ENCODE peak calls at places on chromosomes 7 and 10, in eight cellular contexts. J, H, T, Z, L, D, N and I are unnamed samples. For H3K36me3, the result is how much of the 10 kb centered on the place peaks cover.

GRCh38 chr7:51611937-51612336 is 295.3 kb upstream of the COBL start:
- DNase-seq in J (no peak), D (no peak), H (no peak), Z (no peak), N (peak), T (no peak), L (no peak), I (no peak)

GRCh38 chr10:58063854-58064480 is 203.7 kb downstream of the IPMK start:
- DNase-seq in N (no peak), T (no peak), J (no peak), D (no peak), H (no peak), Z (no peak), L (no peak), I (no peak)

GRCh38 chr10:58512470-58513188 is at the start of gene BICC1:
- DNase-seq in L (peak), J (peak), T (no peak), Z (no peak), H (no peak), D (no peak), N (peak), I (peak)

GRCh38 chr10:106819490-106819889 is 345.0 kb downstream of the SORCS1 start:
- DNase-seq in H (peak), N (no peak), Z (no peak), T (no peak), L (no peak), D (no peak), J (no peak), I (no peak)

GRCh38 chr10:32929634-32930033 is 28.4 kb downstream of the ITGB1 start:
- DNase-seq in D (no peak), N (no peak), Z (no peak), T (no peak), L (no peak), H (no peak), J (peak), I (no peak)

GRCh38 chr10:45470098-45471012 is 96.3 kb downstream of the ALOX5 start:
- DNase-seq in N (peak), Z (no peak), D (no peak), H (peak), L (no peak), T (no peak), J (peak), I (no peak)

GRCh38 chr7:132656846-132657776 is 80.8 kb upstream of the PLXNA4 start:
- DNase-seq in Z (no peak), H (peak), L (no peak), N (peak), T (peak), J (no peak), D (no peak), I (no peak)

GRCh38 chr7:30661926-30662325 is 20.3 kb downstream of the CRHR2 start:
- DNase-seq in L (no peak), H (no peak), N (no peak), D (no peak), T (no peak), Z (no peak), J (no peak), I (no peak)

GRCh38 chr10:100965820-100966219 is 3.5 kb upstream of the SEMA4G start:
- DNase-seq in H (no peak), D (no peak), N (no peak), T (no peak), Z (no peak), L (no peak), J (no peak), I (no peak)

GRCh38 chr7:73885975-73886798 is 25.2 kb downstream of the TMEM270 start:
- DNase-seq in Z (peak), D (no peak), N (peak), T (no peak), H (peak), L (no peak), J (peak), I (peak)

GRCh38 chr7:141231018-141231792 is 157.3 kb downstream of the TMEM178B start:
- DNase-seq in J (no peak), Z (no peak), D (no peak), N (peak), T (peak), H (peak), L (no peak), I (no peak)

GRCh38 chr10:47424231-47424630 is 40.1 kb upstream of the ZNF488 start:
- DNase-seq in T (no peak), L (no peak), H (no peak), N (no peak), J (no peak), Z (no peak), D (no peak), I (no peak)

GRCh38 chr10:101777857-101778145 is 1.9 kb upstream of the FGF8 start:
- DNase-seq in J (no peak), H (no peak), N (no peak), T (no peak), Z (peak), D (no peak), L (no peak), I (no peak)

GRCh38 chr7:55019329-55019690 is 493 bp downstream of the EGFR start:
- DNase-seq in Z (peak), L (peak), D (no peak), N (peak), T (no peak), J (peak), H (no peak), I (peak)

GRCh38 chr7:25122373-25122772 is 2.7 kb downstream of the CYCS start:
- DNase-seq in H (no peak), T (no peak), N (no peak), Z (no peak), D (no peak), L (no peak), J (no peak), I (no peak)

GRCh38 chr7:81367335-81367801 is 402.5 kb downstream of the HGF start:
- DNase-seq in L (peak), T (no peak), Z (no peak), N (no peak), D (no peak), H (no peak), J (no peak), I (peak)

GRCh38 chr10:93512565-93512964 is 16.2 kb downstream of the CEP55 start:
- DNase-seq in D (no peak), L (no peak), T (no peak), N (no peak), J (no peak), Z (no peak), H (no peak), I (no peak)

GRCh38 chr7:17679427-17679826 is 260.9 kb downstream of the SNX13 start:
- DNase-seq in J (no peak), H (no peak), D (no peak), N (peak), T (no peak), Z (no peak), L (peak), I (no peak)

GRCh38 chr10:35545878-35546631 is 59.1 kb upstream of the GJD4 start:
- DNase-seq in J (no peak), D (no peak), L (no peak), Z (no peak), T (no peak), N (no peak), H (no peak), I (no peak)

GRCh38 chr10:97571622-97572021 is 957 bp upstream of the ANKRD2 start:
- DNase-seq in J (peak), L (no peak), D (no peak), H (no peak), T (no peak), N (no peak), Z (peak), I (no peak)

GRCh38 chr10:72846225-72846624 is 47.3 kb upstream of the OIT3 start:
- DNase-seq in N (no peak), J (no peak), Z (no peak), H (no peak), T (peak), L (no peak), D (peak), I (no peak)

GRCh38 chr7:41096921-41097320 is 606.0 kb downstream of the INHBA start:
- DNase-seq in J (no peak), N (no peak), L (no peak), Z (no peak), H (no peak), T (no peak), D (no peak), I (no peak)

GRCh38 chr7:22948770-22949169 is 65.2 kb downstream of the HYCC1 start:
- DNase-seq in N (no peak), L (no peak), T (no peak), J (no peak), D (no peak), H (no peak), Z (no peak), I (no peak)

GRCh38 chr7:71612892-71613291 is 480.9 kb downstream of the GALNT17 start:
- DNase-seq in Z (no peak), D (no peak), N (no peak), T (no peak), J (no peak), L (no peak), H (no peak), I (no peak)

GRCh38 chr7:77320161-77320560 is 96.0 kb downstream of the GSAP start:
- DNase-seq in L (no peak), T (no peak), Z (no peak), H (no peak), N (no peak), J (no peak), D (no peak), I (no peak)

GRCh38 chr7:112410087-112410486 is 40.2 kb upstream of the IFRD1 start:
- DNase-seq in D (no peak), H (no peak), J (no peak), L (no peak), Z (no peak), N (no peak), T (no peak), I (no peak)

GRCh38 chr10:8810677-8811076 is 756.2 kb downstream of the GATA3 start:
- DNase-seq in Z (no peak), H (no peak), L (no peak), J (no peak), T (no peak), D (no peak), N (no peak), I (no peak)

GRCh38 chr10:79447911-79448731 is 2.7 kb upstream of the ZCCHC24 start:
- DNase-seq in H (no peak), T (no peak), Z (no peak), N (no peak), D (no peak), J (no peak), L (peak), I (no peak)

GRCh38 chr7:26201261-26202018 is at the start of gene CBX3:
- DNase-seq in Z (peak), N (peak), H (peak), T (peak), L (peak), D (no peak), J (peak), I (peak)

GRCh38 chr10:58291538-58292174 is 22.7 kb downstream of the CISD1 start:
- DNase-seq in L (no peak), N (peak), T (peak), D (peak), H (peak), Z (no peak), J (peak), I (no peak)

GRCh38 chr7:21041666-21042065 is 255.0 kb upstream of the SP8 start:
- DNase-seq in Z (no peak), N (peak), T (no peak), H (no peak), D (no peak), L (no peak), J (no peak), I (no peak)

GRCh38 chr10:114603303-114603702 is 54.8 kb downstream of the ABLIM1 start:
- DNase-seq in D (no peak), J (no peak), L (no peak), H (no peak), T (no peak), N (no peak), Z (no peak), I (no peak)

GRCh38 chr7:38382627-38383026 is 109.2 kb upstream of the TARP start:
- DNase-seq in N (no peak), T (no peak), J (no peak), Z (no peak), L (no peak), D (no peak), H (no peak), I (no peak)

GRCh38 chr7:39433550-39433949 is 132.7 kb upstream of the YAE1 start:
- DNase-seq in D (no peak), L (no peak), Z (no peak), J (no peak), T (no peak), H (no peak), N (no peak), I (no peak)

GRCh38 chr10:112140110-112140755 is 43.3 kb downstream of the GPAM start:
- DNase-seq in J (peak), H (peak), D (peak), T (peak), N (peak), L (no peak), Z (peak), I (peak)

GRCh38 chr10:127148933-127149220 is 47.5 kb downstream of the INSYN2A start:
- DNase-seq in D (peak), Z (no peak), H (no peak), L (no peak), N (no peak), J (no peak), T (peak), I (no peak)

GRCh38 chr10:23345861-23346260 is 1.3 kb upstream of the C10orf67 start:
- DNase-seq in J (no peak), N (no peak), H (no peak), T (no peak), L (no peak), D (no peak), Z (no peak), I (no peak)

GRCh38 chr10:43226851-43227845 is 39.7 kb downstream of the RASGEF1A start:
- DNase-seq in J (no peak), T (no peak), N (no peak), D (no peak), L (peak), Z (no peak), H (no peak), I (peak)

GRCh38 chr7:114956702-114957101 is 34.8 kb downstream of the MDFIC start:
- DNase-seq in D (no peak), L (no peak), T (no peak), H (no peak), Z (no peak), N (no peak), J (no peak), I (no peak)

GRCh38 chr7:114953724-114954123 is 31.8 kb downstream of the MDFIC start:
- DNase-seq in Z (no peak), H (no peak), L (no peak), N (no peak), J (no peak), D (no peak), T (no peak), I (no peak)

GRCh38 chr7:114952296-114952695 is 30.4 kb downstream of the MDFIC start:
- DNase-seq in D (no peak), J (no peak), H (no peak), T (no peak), Z (no peak), N (no peak), L (no peak), I (no peak)

GRCh38 chr7:114959931-114960330 is 38.0 kb downstream of the MDFIC start:
- DNase-seq in L (no peak), N (no peak), Z (no peak), D (no peak), J (no peak), H (no peak), T (no peak), I (no peak)

GRCh38 chr7:114957434-114957833 is 35.5 kb downstream of the MDFIC start:
- DNase-seq in D (no peak), J (no peak), L (no peak), H (no peak), T (no peak), Z (no peak), N (no peak), I (no peak)
- H3K36me3 ChIP-seq in D (under half), J (under half), L (under half), H (under half), T (under half), Z (under half), N (under half), I (under half)

DNA sequence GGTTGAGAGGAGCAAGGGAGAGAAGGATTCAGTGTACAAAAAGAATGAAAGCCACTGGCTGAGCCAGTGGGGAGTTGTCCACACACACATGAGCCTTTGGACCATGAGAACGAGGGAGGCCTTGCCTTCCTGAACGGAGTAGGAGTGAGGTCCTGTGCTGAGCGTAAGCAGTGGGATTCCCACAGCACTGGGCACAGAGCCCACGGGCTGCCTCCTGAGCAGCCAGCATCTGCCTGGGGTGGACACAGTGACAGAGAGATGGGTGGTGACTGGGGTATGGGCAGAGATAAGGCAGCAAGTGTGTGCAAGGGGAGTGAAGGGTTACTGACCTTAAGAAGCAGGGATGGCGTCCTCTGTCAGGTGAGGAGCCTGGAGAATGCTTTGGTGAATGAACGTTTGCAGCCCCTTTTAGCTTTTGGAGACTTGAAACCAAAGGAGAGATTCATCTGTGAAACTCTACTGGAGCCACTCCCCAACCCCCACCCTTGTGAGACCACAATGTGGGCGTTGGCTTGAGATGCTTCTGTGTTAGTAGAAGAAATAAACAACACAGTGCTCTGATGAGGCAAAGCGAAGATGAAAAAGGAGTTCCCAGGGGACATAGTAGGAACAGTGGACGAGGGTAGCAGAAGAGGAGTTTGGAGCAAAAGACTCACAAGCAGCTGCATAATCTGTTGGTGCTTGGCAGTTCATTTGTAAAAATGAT is 56.5 kb downstream of the FIGNL1 start:
- DNase-seq in H (peak), T (no peak), L (no peak), N (no peak), J (no peak), Z (no peak), D (no peak), I (no peak)
- TF ChIP-seq POLR2AphosphoS5 in H (no peak), T (no peak), L (no peak), N (no peak), J (no peak), Z (no peak), D (no peak), I (no peak)

DNA sequence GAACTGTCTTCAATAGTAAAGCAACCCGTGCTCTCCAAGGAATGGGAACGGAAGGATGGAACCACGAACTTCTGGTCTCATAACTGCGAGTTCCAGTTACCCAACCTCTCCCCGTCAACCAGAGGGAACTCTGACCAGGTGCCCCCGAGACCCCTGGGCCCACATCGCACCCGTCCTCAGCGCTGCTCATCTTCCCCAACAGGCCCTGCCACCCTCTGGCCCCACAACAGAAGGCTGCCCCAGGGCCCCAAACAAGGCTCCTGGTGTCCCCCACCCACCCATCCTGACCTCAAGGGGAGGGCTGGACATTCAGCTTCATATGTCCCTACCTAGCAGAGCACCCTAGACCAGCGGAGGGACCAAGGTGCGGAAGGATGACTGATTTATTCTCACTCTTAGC is 22.7 kb downstream of the PITRM1 start:
- DNase-seq in J (no peak), L (no peak), Z (no peak), H (no peak), N (no peak), T (no peak), D (no peak), I (no peak)
- H3K36me3 ChIP-seq in J (under half), L (half or more), Z (half or more), H (half or more), N (under half), T (half or more), D (under half), I (under half)

GRCh38 chr10:49750546-49750945 is 11.6 kb downstream of the OGDHL start:
- DNase-seq in H (no peak), L (no peak), J (peak), D (no peak), N (no peak), Z (peak), T (no peak), I (no peak)
- TF ChIP-seq POLR2AphosphoS5 in H (no peak), L (no peak), J (no peak), D (no peak), N (no peak), Z (no peak), T (no peak), I (no peak)

GRCh38 chr10:1015688-1016087 is 10.0 kb downstream of the IDI2 start:
- DNase-seq in N (no peak), Z (no peak), L (no peak), D (no peak), T (no peak), H (no peak), J (no peak), I (no peak)

GRCh38 chr10:1022413-1022812 is 3.2 kb downstream of the IDI2 start:
- DNase-seq in H (no peak), N (peak), Z (no peak), D (no peak), L (no peak), J (no peak), T (no peak), I (no peak)

GRCh38 chr10:1020460-1020859 is 5.2 kb downstream of the IDI2 start:
- DNase-seq in N (no peak), L (no peak), H (no peak), D (no peak), Z (no peak), T (no peak), J (no peak), I (no peak)

GRCh38 chr10:1020966-1021365 is 4.7 kb downstream of the IDI2 start:
- DNase-seq in T (no peak), J (no peak), L (no peak), D (no peak), H (no peak), N (no peak), Z (no peak), I (no peak)

GRCh38 chr10:1019362-1019761 is 6.3 kb downstream of the IDI2 start:
- DNase-seq in H (no peak), T (no peak), L (no peak), Z (no peak), N (no peak), D (no peak), J (no peak), I (no peak)
- H3K36me3 ChIP-seq in H (half or more), T (under half), L (half or more), Z (half or more), N (under half), D (under half), J (under half), I (under half)

DNA sequence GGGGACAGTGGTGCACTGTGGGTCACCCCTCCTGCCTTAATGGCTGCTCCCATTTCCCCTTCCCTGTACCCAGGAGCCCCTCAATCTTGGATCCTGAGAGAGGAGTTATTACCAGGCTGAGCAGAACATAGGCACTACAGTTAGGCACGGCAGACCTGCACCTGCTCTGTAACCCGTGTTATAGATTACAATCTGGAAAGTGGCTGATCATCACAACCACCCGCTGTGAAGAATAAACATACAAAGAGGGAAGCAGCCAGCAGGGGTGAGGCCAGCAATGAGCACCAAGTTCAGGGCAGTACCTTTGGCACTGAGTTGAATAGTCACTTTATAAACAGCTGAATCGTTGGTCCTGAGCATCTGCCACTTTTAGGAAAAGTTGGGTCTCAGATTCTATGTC is 1.7 kb downstream of the CDHR1 start:
- DNase-seq in N (no peak), D (no peak), L (no peak), Z (no peak), H (no peak), J (no peak), T (no peak), I (no peak)
- TF ChIP-seq POLR2AphosphoS5 in N (no peak), D (no peak), L (no peak), Z (no peak), H (no peak), J (no peak), T (no peak), I (no peak)

GRCh38 chr10:86443936-86444335 is 77.3 kb upstream of the GRID1 start:
- DNase-seq in L (no peak), H (no peak), Z (no peak), T (no peak), N (no peak), D (no peak), J (no peak), I (no peak)
- H3K36me3 ChIP-seq in L (half or more), H (half or more), Z (half or more), T (under half), N (under half), D (under half), J (under half), I (under half)

GRCh38 chr7:5315761-5316160 is 33.0 kb downstream of the SLC29A4 start:
- DNase-seq in D (no peak), T (no peak), N (no peak), L (no peak), H (no peak), J (no peak), Z (no peak), I (no peak)

GRCh38 chr7:5314864-5315263 is 32.1 kb downstream of the SLC29A4 start:
- DNase-seq in H (no peak), T (no peak), L (no peak), D (no peak), Z (no peak), J (no peak), N (no peak), I (no peak)

GRCh38 chr7:5309146-5309545 is 26.4 kb downstream of the SLC29A4 start:
- DNase-seq in H (no peak), N (no peak), J (no peak), T (no peak), L (no peak), Z (no peak), D (no peak), I (no peak)

GRCh38 chr7:5310822-5311405 is 28.2 kb downstream of the SLC29A4 start:
- DNase-seq in H (no peak), T (no peak), D (no peak), J (no peak), L (no peak), Z (no peak), N (no peak), I (no peak)
- TF ChIP-seq POLR2AphosphoS5 in H (no peak), T (no peak), D (no peak), J (no peak), L (no peak), Z (no peak), N (no peak), I (no peak)